ENCODE peak calls at places on chromosomes 4 and X, in nine cellular contexts. M is HCT116, C is NT2/D1, U is mammary epithelial cell, H is IMR-90, S is colonic mucosa, G is SK-N-SH, Q is endothelial cell of umbilical vein, F is GM23248. L is an unnamed sample.
A peak's percentile ranks its signal among the peaks of the same experiment; 100 is the strongest.

GRCh38 chrX:18179446-18179845 is 41.2 kb downstream of the BEND2 start:
- DNase-seq in C (no peak), H (no peak), Q (no peak), M (no peak), S (no peak), F (no peak), G (no peak), U (no peak), L (no peak)

GRCh38 chrX:30949554-30949953 is 60.5 kb upstream of the TAB3 start:
- DNase-seq in F (no peak), Q (no peak), M (no peak), H (no peak), C (no peak), S (no peak), U (no peak), G (no peak), L (no peak)

GRCh38 chr4:48944252-48944651 is 37.7 kb upstream of the OCIAD2 start:
- DNase-seq in C (no peak), Q (no peak), H (no peak), M (peak; percentile 83), S (peak; percentile 25), F (peak; percentile 27), U (peak; percentile 98), G (no peak), L (no peak)

GRCh38 chr4:165301833-165302232 is 25.6 kb upstream of the MSMO1 start:
- DNase-seq in U (no peak), G (no peak), Q (peak; percentile 26), F (peak; percentile 53), H (peak; percentile 54), M (no peak), S (no peak), C (no peak), L (no peak)

GRCh38 chr4:86891785-86892638 is at the start of gene C4orf36:
- DNase-seq in H (peak; percentile 18), M (peak; percentile 66), Q (peak; percentile 43), U (peak; percentile 92), S (peak; percentile 80), G (peak; percentile 87), F (peak; percentile 69), C (peak; percentile 49), L (peak; percentile 95)

GRCh38 chr4:47837582-47838294 is at the start of gene CORIN:
- DNase-seq in G (no peak), C (no peak), Q (no peak), H (no peak), U (no peak), S (peak; percentile 33), F (peak; percentile 34), M (no peak), L (no peak)

GRCh38 chr4:12912896-12913418 is 571.2 kb downstream of the RAB28 start:
- DNase-seq in M (no peak), S (no peak), H (no peak), C (no peak), F (no peak), Q (no peak), U (no peak), G (no peak), L (no peak)

GRCh38 chrX:45363596-45363995 is 162.9 kb upstream of the DIPK2B start:
- DNase-seq in S (no peak), G (no peak), U (no peak), C (no peak), H (no peak), M (no peak), Q (no peak), F (no peak), L (no peak)

GRCh38 chr4:77126844-77127614 is 30.0 kb upstream of the CCNG2 start:
- DNase-seq in S (no peak), H (no peak), M (no peak), Q (no peak), U (no peak), G (no peak), C (no peak), F (no peak), L (no peak)

GRCh38 chrX:15194136-15194535 is 75.7 kb downstream of the ASB9 start:
- DNase-seq in C (no peak), S (no peak), F (peak; percentile 47), Q (no peak), G (no peak), M (no peak), U (no peak), H (no peak), L (no peak)

GRCh38 chrX:37995428-37995827 is 10.9 kb upstream of the SYTL5 start:
- DNase-seq in C (no peak), U (no peak), G (no peak), F (no peak), S (no peak), H (no peak), M (no peak), Q (no peak), L (no peak)

GRCh38 chrX:118216086-118216485 is 99.5 kb upstream of the KLHL13 start:
- DNase-seq in G (no peak), S (no peak), F (no peak), H (no peak), C (no peak), Q (peak; percentile 86), M (no peak), U (no peak), L (no peak)

GRCh38 chr4:125315571-125316390 is 1.0 kb downstream of the FAT4 start:
- DNase-seq in F (peak; percentile 81), M (no peak), Q (peak; percentile 62), C (no peak), S (peak; percentile 23), G (peak; percentile 69), U (peak; percentile 51), H (peak; percentile 54), L (peak; percentile 86)

GRCh38 chrX:23694606-23695005 is 27.3 kb downstream of the PRDX4 start:
- DNase-seq in F (peak; percentile 71), C (peak; percentile 23), M (peak; percentile 21), G (peak; percentile 67), U (peak; percentile 30), Q (peak; percentile 42), S (peak; percentile 52), H (peak; percentile 57), L (no peak)

GRCh38 chr4:149638073-149638472 is 177.6 kb downstream of the IQCM start:
- DNase-seq in C (no peak), S (no peak), M (no peak), U (peak; percentile 78), F (peak; percentile 55), H (peak; percentile 25), G (no peak), Q (no peak), L (no peak)

GRCh38 chr4:32396504-32396903 is 1676.3 kb downstream of the PCDH7 start:
- DNase-seq in F (no peak), Q (no peak), C (peak; percentile 2), M (no peak), G (no peak), U (no peak), S (no peak), H (no peak), L (no peak)

GRCh38 chrX:106401965-106402559 is 209.7 kb upstream of the RADX start:
- DNase-seq in C (no peak), F (no peak), M (no peak), U (no peak), G (no peak), S (peak; percentile 63), Q (no peak), H (no peak), L (no peak)

GRCh38 chr4:22299678-22300077 is 216.2 kb downstream of the ADGRA3 start:
- DNase-seq in Q (no peak), G (no peak), U (no peak), H (no peak), C (no peak), M (no peak), F (no peak), S (no peak), L (no peak)

GRCh38 chr4:25769251-25769650 is 93.5 kb downstream of the SEL1L3 start:
- DNase-seq in G (no peak), M (no peak), F (peak; percentile 35), C (no peak), U (no peak), H (peak; percentile 84), S (no peak), Q (no peak), L (no peak)

GRCh38 chr4:95742179-95742578 is 97.7 kb upstream of the PDHA2 start:
- DNase-seq in Q (no peak), C (no peak), F (no peak), G (no peak), H (no peak), M (no peak), S (no peak), U (no peak), L (no peak)

GRCh38 chr4:56757270-56757746 is 64.2 kb downstream of the SPINK2 start:
- DNase-seq in S (no peak), M (no peak), Q (no peak), C (no peak), G (no peak), F (peak; percentile 88), H (peak; percentile 75), U (peak; percentile 30), L (peak; percentile 82)

GRCh38 chr4:102315532-102315931 is 29.8 kb downstream of the SLC39A8 start:
- DNase-seq in C (no peak), S (no peak), F (no peak), H (no peak), Q (no peak), G (no peak), U (no peak), M (no peak), L (no peak)

DNA sequence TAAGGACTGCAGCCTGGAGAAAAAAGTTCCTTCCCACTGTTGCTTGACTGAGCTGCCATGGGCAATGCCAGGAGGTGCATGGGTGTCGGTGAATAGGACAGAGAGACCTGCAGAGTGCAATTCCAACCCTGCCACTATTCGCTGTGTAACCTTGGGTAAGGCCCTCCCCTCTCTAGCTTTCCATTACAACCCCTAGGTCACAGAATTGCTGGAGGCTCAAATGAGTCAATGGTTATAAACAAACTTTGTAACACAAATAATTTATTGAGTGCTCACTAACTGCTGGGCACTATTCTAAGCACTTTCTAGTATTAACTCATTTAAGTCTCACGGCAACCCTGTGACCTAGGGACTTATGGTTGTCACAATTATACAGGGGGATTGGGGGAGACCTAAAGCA is 37.8 kb downstream of the PJA1 start:
- DNase-seq in G (no peak), S (no peak), F (no peak), M (no peak), C (no peak), H (no peak), U (no peak), Q (no peak), L (no peak)
- H3K9ac ChIP-seq in G (no peak overlapping the region), S (no peak overlapping the region), F (no peak overlapping the region), M (no peak overlapping the region), C (no peak overlapping the region), H (no peak overlapping the region), U (no peak overlapping the region), Q (no peak overlapping the region), L (no peak overlapping the region)

GRCh38 chr4:23889368-23889767 is 479 bp downstream of the PPARGC1A start:
- DNase-seq in M (no peak), C (no peak), F (peak; percentile 15), H (no peak), U (peak; percentile 2), S (no peak), G (no peak), Q (no peak), L (no peak)
- H3K4me3 ChIP-seq in M (no peak overlapping the region), C (no peak overlapping the region), F (peak overlapping the region; percentile 73), H (peak overlapping the region; percentile 35), U (peak overlapping the region; percentile 45), S (peak overlapping the region; percentile 49), G (peak overlapping the region; percentile 47), Q (no peak overlapping the region), L (peak overlapping the region; percentile 98)

GRCh38 chrX:136684120-136684519 is 36.2 kb downstream of the CD40LG start:
- DNase-seq in M (no peak), F (no peak), Q (no peak), U (no peak), H (no peak), S (no peak), C (no peak), G (no peak), L (no peak)
- H3K9ac ChIP-seq in M (no peak overlapping the region), F (no peak overlapping the region), Q (no peak overlapping the region), U (no peak overlapping the region), H (no peak overlapping the region), S (no peak overlapping the region), C (no peak overlapping the region), G (no peak overlapping the region), L (no peak overlapping the region)

GRCh38 chr4:108160741-108161352 is 7.9 kb downstream of the LEF1 start:
- DNase-seq in F (no peak), M (no peak), Q (no peak), G (no peak), U (no peak), C (no peak), S (no peak), H (no peak), L (no peak)
- H3K4me3 ChIP-seq in F (no peak overlapping the region), M (no peak overlapping the region), Q (no peak overlapping the region), G (no peak overlapping the region), U (no peak overlapping the region), C (no peak overlapping the region), S (no peak overlapping the region), H (no peak overlapping the region), L (no peak overlapping the region)